ENCODE peak calls at places on chromosomes 16 and 17, in four cellular contexts. J is cardiac muscle cell, K is esophagus squamous epithelium, X is psoas muscle. U is an unnamed sample.

GRCh38 chr16:88967800-88968588 is 9.0 kb downstream of the CBFA2T3 start:
- DNase-seq in J (no peak), X (peak; percentile 47), K (peak; percentile 28), U (no peak)

GRCh38 chr17:2996208-2996855 is 67.1 kb downstream of the OR1D5 start:
- DNase-seq in J (no peak), K (no peak), X (peak; percentile 73), U (no peak)

GRCh38 chr17:44222112-44222869 is 2.8 kb upstream of the UBTF start:
- DNase-seq in J (peak; percentile 84), X (peak; percentile 86), K (no peak), U (peak; percentile 87)

GRCh38 chr16:86755571-86756006 is 177.2 kb downstream of the FOXL1 start:
- DNase-seq in J (no peak), X (peak; percentile 66), K (no peak), U (peak; percentile 85)

GRCh38 chr16:64150193-64150592 is 971.7 kb downstream of the CDH11 start:
- DNase-seq in J (no peak), K (no peak), X (no peak), U (no peak)

GRCh38 chr17:50475362-50475761 is 3.3 kb upstream of the RSAD1 start:
- DNase-seq in X (no peak), J (no peak), K (no peak), U (no peak)

GRCh38 chr17:77132411-77133086 is 8.2 kb upstream of the SEC14L1 start:
- DNase-seq in K (no peak), J (no peak), X (no peak), U (no peak)

GRCh38 chr17:70622382-70623260 is 453.3 kb downstream of the KCNJ2 start:
- DNase-seq in J (peak; percentile 47), K (no peak), X (peak; percentile 62), U (peak; percentile 39)

GRCh38 chr16:88639231-88640038 is 1.1 kb downstream of the IL17C start:
- DNase-seq in J (no peak), X (no peak), K (no peak), U (peak; percentile 63)

GRCh38 chr16:49484454-49484853 is 110.8 kb downstream of the C16orf78 start:
- DNase-seq in J (peak; percentile 75), X (peak; percentile 91), K (no peak), U (peak; percentile 70)
- H3K4me3 ChIP-seq in J (no peak overlapping the region), X (peak overlapping the region; percentile 43), K (peak overlapping the region; percentile 52), U (peak overlapping the region; percentile 20)

DNA sequence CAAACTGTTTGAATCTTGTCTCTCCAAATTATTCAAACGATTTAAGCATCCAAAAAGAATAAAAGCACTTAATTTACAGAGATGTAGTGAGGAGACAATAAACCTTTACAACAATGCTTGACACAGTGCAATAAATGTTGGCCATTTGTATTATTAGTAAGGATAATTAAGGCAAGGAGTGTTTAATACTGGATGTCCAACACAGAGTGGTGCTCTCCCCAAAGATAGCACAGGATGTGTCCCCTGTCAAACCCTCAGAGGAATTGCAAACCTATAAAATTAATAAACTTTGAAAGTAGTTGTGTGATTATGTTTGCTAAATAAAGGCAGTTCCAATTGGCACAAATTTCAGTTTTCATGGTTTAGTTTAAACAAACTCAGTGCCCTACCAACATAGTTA is 253.0 kb upstream of the AXIN2 start:
- DNase-seq in K (no peak), J (no peak), X (no peak), U (no peak)
- TF ChIP-seq CTCF in K (no peak), J (no peak), X (no peak), U (no peak)

DNA sequence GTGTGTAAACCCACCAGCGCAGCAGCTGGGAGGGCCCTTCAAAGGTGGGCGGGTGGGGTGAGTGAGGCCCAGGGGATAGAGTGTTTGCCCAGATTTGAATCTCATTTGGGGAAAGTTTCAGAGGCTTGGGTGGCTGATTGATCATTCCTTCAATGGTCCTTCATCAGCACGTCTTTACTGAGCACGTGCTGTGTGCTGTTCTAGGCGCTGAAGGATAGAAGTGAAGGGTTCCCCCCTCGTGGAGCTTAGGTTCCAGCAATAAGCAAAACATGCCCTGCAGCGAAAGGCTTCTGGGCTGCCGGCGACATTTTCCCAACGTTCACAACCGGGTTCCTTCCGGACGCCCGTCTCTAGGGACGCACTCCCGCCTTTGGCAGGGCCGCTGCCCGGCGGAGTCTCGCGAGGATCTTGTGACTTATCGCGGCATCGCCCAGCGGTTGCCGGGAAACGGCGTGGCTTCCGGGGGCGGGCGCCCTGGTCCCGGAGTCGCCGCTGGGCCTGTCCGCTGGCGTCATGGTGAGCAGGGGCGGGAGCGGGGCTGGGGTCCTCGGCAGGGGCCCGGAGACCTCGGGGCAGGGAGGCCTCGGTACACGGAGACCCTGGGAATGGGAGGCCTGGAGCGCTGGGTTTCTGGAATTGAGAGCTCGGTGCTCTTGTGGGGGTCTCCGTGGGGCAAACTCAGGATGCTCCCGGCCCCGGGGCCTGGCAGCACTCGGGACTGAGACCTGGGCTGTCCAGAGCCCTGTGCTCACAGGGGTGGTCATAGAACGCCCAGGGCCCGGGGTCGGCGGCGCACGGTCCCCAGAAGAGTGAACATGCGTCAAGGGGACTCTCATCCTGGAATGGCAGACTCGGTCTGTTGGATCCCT is 3.2 kb upstream of the DBNDD1 start:
- DNase-seq in J (no peak), K (no peak), X (peak; percentile 96), U (peak; percentile 96)
- H3K4me3 ChIP-seq in J (no peak overlapping the region), K (peak overlapping the region; percentile 74), X (peak overlapping the region; percentile 86), U (peak overlapping the region; percentile 72)

DNA sequence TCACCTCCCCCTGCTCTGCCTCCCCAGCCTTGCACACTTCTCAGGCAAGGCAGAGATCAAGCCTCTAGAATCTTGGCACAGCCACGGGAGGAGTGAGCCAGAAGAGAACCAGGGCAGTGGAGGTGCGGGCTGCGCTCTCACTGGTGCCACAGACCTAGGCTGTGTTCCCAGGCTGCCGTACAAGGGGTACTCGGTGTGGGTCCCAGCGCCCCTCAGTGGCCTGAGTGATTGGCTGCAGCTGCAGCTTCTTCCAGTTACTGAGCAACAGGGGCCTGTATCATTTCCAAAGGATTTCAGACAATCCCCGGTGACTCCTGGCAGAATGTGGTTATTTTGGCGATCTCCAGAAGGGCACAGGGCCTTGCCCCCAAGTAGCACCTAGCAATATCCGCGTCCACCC is 1852.1 kb downstream of the TP53TG3F start:
- DNase-seq in K (no peak), J (no peak), X (no peak), U (no peak)
- TF ChIP-seq CTCF in K (no peak), J (no peak), X (no peak), U (no peak)

GRCh38 chr17:40307691-40308289 is 1.2 kb upstream of the RARA start:
- DNase-seq in J (no peak), X (no peak), K (no peak), U (no peak)
- H3K4me3 ChIP-seq in J (no peak overlapping the region), X (no peak overlapping the region), K (no peak overlapping the region), U (no peak overlapping the region)

GRCh38 chr17:65531508-65532431 is 29.7 kb downstream of the AXIN2 start:
- DNase-seq in J (peak; percentile 51), X (peak; percentile 70), K (no peak), U (peak; percentile 66)
- TF ChIP-seq CTCF in J (peak; percentile 42), X (no peak), K (peak; percentile 29), U (peak; percentile 18)

DNA sequence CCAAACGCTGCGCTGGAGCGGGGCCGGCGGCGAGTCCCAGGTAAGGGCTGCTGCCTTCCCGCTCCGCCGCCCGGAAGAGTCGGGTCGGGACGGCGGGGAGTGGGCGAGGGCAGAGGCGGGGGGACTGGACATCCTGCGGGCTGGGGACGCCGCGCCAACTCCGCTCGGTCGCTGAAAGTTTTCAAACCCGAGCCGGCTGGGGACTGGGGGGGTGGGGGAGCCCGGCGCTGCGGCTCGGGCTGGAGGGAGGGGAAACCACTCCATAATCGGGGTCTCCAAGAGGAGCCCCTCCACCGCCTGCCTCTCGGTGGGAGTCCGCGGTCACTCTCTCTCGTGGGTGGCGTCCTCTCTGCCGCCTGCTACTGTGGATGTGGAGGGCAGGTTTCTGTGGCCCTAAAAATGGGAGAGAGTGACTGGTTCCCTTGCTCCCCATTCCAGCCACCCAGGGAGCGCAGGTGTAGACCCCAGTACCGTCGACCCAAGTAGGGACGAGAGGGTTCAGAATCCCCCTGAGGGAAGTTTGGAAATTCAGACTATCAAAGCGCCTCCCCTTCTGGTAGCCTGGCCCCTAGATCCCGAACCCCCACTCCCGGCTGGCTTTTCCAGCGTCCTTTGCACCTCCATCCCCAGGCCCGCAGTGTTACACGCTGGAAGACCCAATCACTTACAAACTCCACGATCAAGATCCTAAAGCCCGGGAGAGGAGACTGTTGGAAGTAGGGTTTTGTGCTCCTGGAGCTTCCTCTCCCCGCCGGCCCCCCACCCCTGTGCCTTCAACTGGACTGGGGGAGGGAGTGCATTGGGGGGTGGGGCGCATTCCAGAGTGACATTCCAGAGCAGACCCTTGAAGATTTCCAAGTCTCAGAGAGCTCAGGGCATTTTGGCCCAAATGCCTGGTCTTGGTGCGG is 850 bp downstream of the GPRC5C start:
- DNase-seq in X (no peak), J (no peak), K (no peak), U (no peak)
- H3K4me3 ChIP-seq in X (peak overlapping the region; percentile 90), J (peak overlapping the region; percentile 79), K (peak overlapping the region; percentile 84), U (peak overlapping the region; percentile 65)

GRCh38 chr16:50381679-50382440 is 13.1 kb upstream of the BRD7 start:
- DNase-seq in J (no peak), K (no peak), X (no peak), U (no peak)
- TF ChIP-seq CTCF in J (no peak), K (no peak), X (no peak), U (no peak)

DNA sequence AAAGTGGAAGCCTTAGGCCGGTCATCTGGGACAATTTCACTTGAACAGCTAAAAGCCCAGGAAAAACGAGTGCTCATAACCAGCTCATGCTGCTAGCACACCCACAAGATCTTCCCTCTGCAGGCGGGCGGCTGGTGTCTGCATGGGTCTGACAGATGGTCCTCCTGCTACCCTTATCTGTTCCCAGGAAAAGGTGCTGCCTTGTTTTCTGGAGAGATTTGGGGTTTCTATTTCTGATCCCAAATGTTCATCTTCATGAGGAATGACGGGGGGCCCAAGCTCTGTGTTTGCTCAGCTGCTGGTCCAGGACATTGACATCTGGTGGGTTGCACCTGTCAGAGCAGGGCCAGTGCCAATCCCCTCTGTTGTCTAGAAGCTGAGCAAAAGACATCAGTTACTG is 103.8 kb downstream of the SOCS1 start:
- DNase-seq in X (no peak), K (no peak), J (no peak), U (no peak)
- H3K4me3 ChIP-seq in X (no peak overlapping the region), K (no peak overlapping the region), J (no peak overlapping the region), U (no peak overlapping the region)

DNA sequence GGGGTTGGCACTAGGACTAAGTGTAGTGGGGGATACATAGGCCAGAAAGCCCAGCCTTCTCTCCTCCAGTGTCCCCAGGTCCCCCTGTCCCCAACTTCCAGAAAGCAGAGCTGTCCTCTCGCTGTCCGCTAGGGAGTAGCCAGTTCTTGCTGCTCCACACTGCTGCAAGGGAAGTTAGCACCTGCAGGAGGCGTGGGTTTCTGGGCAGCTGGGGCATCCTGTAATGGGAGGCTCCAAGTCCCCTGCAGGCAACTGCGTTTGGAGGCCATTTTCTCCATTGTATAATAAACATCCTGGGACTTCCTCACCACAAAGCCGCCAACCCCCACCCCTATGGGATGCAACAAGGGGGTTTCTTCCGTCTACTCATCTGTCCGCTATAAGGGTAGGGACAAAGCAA is 1.7 kb downstream of the RPRML start:
- DNase-seq in X (no peak), J (peak; percentile 69), K (no peak), U (no peak)
- TF ChIP-seq CTCF in X (no peak), J (peak; percentile 32), K (peak; percentile 19), U (peak; percentile 15)

U was measured in heart left ventricle.